ENCODE peak calls at places on chromosomes 16 and 17, in six cellular contexts. U is activated CD8-positive, alpha-beta T cell treated with anti-CD3 and anti-CD28 coated beads, Interleukin-2, amount 10 ng/mL, durations not matched to agents 7 days and 5 days; S is stimulated activated CD8-positive, alpha-beta memory T cell treated with anti-CD3 and anti-CD28 coated beads, Interleukin-4, amount 100 ng/mL, for 1 hour; J is esophagus muscularis mucosa; K is GM06990; X is AG04450. Q is an unnamed sample.

GRCh38 chr16:86836503-86837125 is 258.3 kb downstream of the FOXL1 start:
- DNase-seq in U (no peak), S (no peak), J (no peak), K (no peak), X (peak), Q (peak)

GRCh38 chr17:49971848-49972485 is 3.0 kb downstream of the DLX4 start:
- DNase-seq in U (no peak), S (no peak), J (no peak), K (no peak), X (no peak), Q (no peak)

GRCh38 chr16:47262938-47263337 is 119.2 kb upstream of the NETO2 start:
- DNase-seq in U (no peak), S (no peak), J (no peak), K (no peak), X (no peak), Q (no peak)

GRCh38 chr16:85715169-85716015 is 26.6 kb upstream of the GINS2 start:
- DNase-seq in U (peak), S (no peak), J (no peak), K (no peak), X (no peak), Q (no peak)

GRCh38 chr17:7296189-7296861 is 1.9 kb upstream of the YBX2 start:
- DNase-seq in U (peak), S (no peak), J (peak), K (peak), X (no peak), Q (peak)

GRCh38 chr17:61251939-61252865 is 147.4 kb upstream of the TBX2 start:
- DNase-seq in U (no peak), S (peak), J (peak), K (no peak), X (peak), Q (peak)

GRCh38 chr17:78722101-78722761 is 59.8 kb downstream of the CYTH1 start:
- DNase-seq in U (no peak), S (no peak), J (no peak), K (peak), X (no peak), Q (no peak)

GRCh38 chr17:81090361-81091133 is 55.6 kb downstream of the BAIAP2 start:
- DNase-seq in U (peak), S (peak), J (peak), K (no peak), X (no peak), Q (no peak)

GRCh38 chr16:22139008-22139407 is 23.3 kb upstream of the SDR42E2 start:
- DNase-seq in U (no peak), S (no peak), J (no peak), K (no peak), X (no peak), Q (no peak)

GRCh38 chr17:82902972-82903874 is 63.4 kb upstream of the ZNF750 start:
- DNase-seq in U (no peak), S (no peak), J (no peak), K (no peak), X (no peak), Q (no peak)

GRCh38 chr17:29032798-29033197 is 10.1 kb upstream of the PIPOX start:
- DNase-seq in U (no peak), S (no peak), J (no peak), K (no peak), X (no peak), Q (no peak)

GRCh38 chr17:4064366-4064765 is 78.5 kb downstream of the ZZEF1 start:
- DNase-seq in U (no peak), S (no peak), J (no peak), K (no peak), X (no peak), Q (no peak)

GRCh38 chr16:80602894-80603293 is 62.1 kb downstream of the DYNLRB2 start:
- DNase-seq in U (no peak), S (no peak), J (no peak), K (no peak), X (no peak), Q (no peak)

GRCh38 chr16:89892635-89893034 is 19.2 kb downstream of the TCF25 start:
- DNase-seq in U (no peak), S (no peak), J (no peak), K (no peak), X (no peak), Q (no peak)

GRCh38 chr17:61467416-61468262 is 15.4 kb downstream of the TBX4 start:
- DNase-seq in U (no peak), S (no peak), J (no peak), K (no peak), X (no peak), Q (no peak)

GRCh38 chr17:5789443-5789842 is 205.1 kb upstream of the NLRP1 start:
- DNase-seq in U (no peak), S (no peak), J (no peak), K (no peak), X (no peak), Q (no peak)

GRCh38 chr16:57470683-57471082 is 8.2 kb downstream of the POLR2C start:
- DNase-seq in U (no peak), S (no peak), J (no peak), K (no peak), X (no peak), Q (no peak)

GRCh38 chr17:79362086-79362995 is 248.5 kb downstream of the RBFOX3 start:
- DNase-seq in U (no peak), S (no peak), J (no peak), K (no peak), X (no peak), Q (no peak)

GRCh38 chr16:23119570-23119969 is 29.7 kb downstream of the USP31 start:
- DNase-seq in U (no peak), S (no peak), J (no peak), K (no peak), X (no peak), Q (peak)

GRCh38 chr16:88681084-88681680 is 5.1 kb downstream of the SNAI3 start:
- DNase-seq in U (peak), S (no peak), J (no peak), K (peak), X (no peak), Q (no peak)

GRCh38 chr16:86455116-86455515 is 55.2 kb upstream of the FOXF1 start:
- DNase-seq in U (no peak), S (no peak), J (no peak), K (no peak), X (peak), Q (peak)

GRCh38 chr16:11350531-11351335 is 5.5 kb downstream of the RMI2 start:
- DNase-seq in U (no peak), S (no peak), J (no peak), K (no peak), X (peak), Q (peak)

GRCh38 chr17:28469376-28469775 is 4.1 kb upstream of the SLC13A2 start:
- DNase-seq in U (no peak), S (no peak), J (no peak), K (no peak), X (no peak), Q (no peak)

GRCh38 chr16:57615813-57616212 is 12.6 kb upstream of the ADGRG1 start:
- DNase-seq in U (no peak), S (no peak), J (no peak), K (no peak), X (no peak), Q (no peak)

GRCh38 chr16:85752511-85753420 is 1.9 kb upstream of the C16orf74 start:
- DNase-seq in U (no peak), S (no peak), J (no peak), K (peak), X (no peak), Q (no peak)

GRCh38 chr17:61502292-61502691 is 50.1 kb downstream of the TBX4 start:
- DNase-seq in U (no peak), S (no peak), J (no peak), K (no peak), X (no peak), Q (no peak)